ENCODE peak calls at places on chromosomes 13 and 19, in eight cellular contexts. G is brain microvascular endothelial cell, R is GM19239, E is adrenal gland, J is amniotic stem cell, V is GM23248, N is SHP77, F is lower lobe of right lung. H is an unnamed sample.

GRCh38 chr19:4570423-4570822 is 10.9 kb upstream of the SEMA6B start:
- DNase-seq in G (no peak), R (no peak), E (no peak), J (no peak), V (no peak), N (no peak), F (no peak), H (no peak)

GRCh38 chr19:23273022-23273593 is 22.9 kb upstream of the ZNF724 start:
- DNase-seq in G (no peak), R (no peak), E (no peak), J (no peak), V (no peak), N (no peak), F (no peak), H (no peak)

GRCh38 chr19:50046649-50047503 is 21.1 kb downstream of the ZNF473 start:
- DNase-seq in G (peak), R (no peak), E (peak), J (peak), V (peak), N (peak), F (peak), H (peak)

GRCh38 chr19:16363133-16363851 is 38.7 kb downstream of the KLF2 start:
- DNase-seq in G (no peak), R (no peak), E (no peak), J (no peak), V (no peak), N (no peak), F (peak), H (no peak)

GRCh38 chr13:99132295-99132835 is 68.3 kb upstream of the UBAC2 start:
- DNase-seq in G (no peak), R (no peak), E (no peak), J (no peak), V (no peak), N (no peak), F (no peak), H (no peak)

GRCh38 chr19:1362385-1363257 is 21.1 kb upstream of the NDUFS7 start:
- DNase-seq in G (no peak), R (no peak), E (no peak), J (no peak), V (no peak), N (no peak), F (no peak), H (no peak)

GRCh38 chr19:41133260-41133659 is 19.0 kb downstream of the CYP2F1 start:
- DNase-seq in G (no peak), R (no peak), E (no peak), J (no peak), V (no peak), N (no peak), F (no peak), H (no peak)

GRCh38 chr19:33395561-33396550 is 22.3 kb downstream of the CEBPG start:
- DNase-seq in G (no peak), R (no peak), E (no peak), J (no peak), V (peak), N (no peak), F (peak), H (peak)

GRCh38 chr19:52896431-52897148 is 845 bp downstream of the ZNF320 start:
- DNase-seq in G (peak), R (peak), E (peak), J (no peak), V (peak), N (no peak), F (peak), H (peak)

GRCh38 chr19:48490980-48491792 is 20.4 kb downstream of the LMTK3 start:
- DNase-seq in G (no peak), R (peak), E (peak), J (no peak), V (peak), N (no peak), F (no peak), H (no peak)